ENCODE peak calls at places on chromosomes 7 and 10, in nine cellular contexts. A is glutamatergic neuron; K is OCI-LY7; F is left lung; Y is RWPE1; S is tibial nerve; Z is CD8-positive, alpha-beta T cell; W is Calu3; H is cardiac muscle cell. O is an unnamed sample.

GRCh38 chr7:13603661-13604060 is 385.8 kb downstream of the ETV1 start:
- DNase-seq in W (no peak), Z (no peak), H (no peak), S (no peak), F (no peak), A (no peak), K (no peak), Y (peak), O (no peak)

GRCh38 chr10:29141761-29142160 is 147.1 kb upstream of the LYZL1 start:
- DNase-seq in F (no peak), Y (no peak), S (no peak), A (no peak), W (peak), Z (no peak), K (no peak), H (peak), O (no peak)

GRCh38 chr10:103990170-103990930 is 23.4 kb downstream of the SLK start:
- DNase-seq in F (no peak), Y (no peak), W (no peak), A (no peak), K (no peak), H (no peak), Z (no peak), S (no peak), O (no peak)

GRCh38 chr10:13337827-13338196 is 10.3 kb downstream of the SEPHS1 start:
- DNase-seq in W (no peak), K (no peak), Z (no peak), Y (no peak), H (no peak), F (no peak), S (no peak), A (no peak), O (no peak)

GRCh38 chr10:71835671-71836593 is 15.1 kb downstream of the PSAP start:
- DNase-seq in W (no peak), H (peak), Z (no peak), S (peak), Y (no peak), K (peak), A (peak), F (no peak), O (no peak)

GRCh38 chr7:30549933-30550493 is 44.7 kb upstream of the GARS1 start:
- DNase-seq in H (no peak), K (no peak), Z (no peak), F (no peak), W (peak), S (no peak), A (peak), Y (no peak), O (no peak)

GRCh38 chr10:79346388-79347225 is 662 bp upstream of the PPIF start:
- DNase-seq in K (peak), H (no peak), Y (no peak), F (no peak), S (no peak), Z (no peak), A (no peak), W (no peak), O (no peak)

GRCh38 chr7:139851770-139852481 is 22.9 kb downstream of the TBXAS1 start:
- DNase-seq in F (no peak), A (no peak), Z (no peak), K (no peak), Y (no peak), W (no peak), H (no peak), S (no peak), O (no peak)

GRCh38 chr7:66152538-66153191 is 38.0 kb downstream of the CRCP start:
- DNase-seq in Z (no peak), Y (no peak), S (no peak), H (peak), K (no peak), A (no peak), W (no peak), F (no peak), O (no peak)

GRCh38 chr10:86218842-86219241 is 147.8 kb downstream of the GRID1 start:
- DNase-seq in A (no peak), Z (no peak), S (no peak), F (no peak), Y (no peak), H (no peak), W (no peak), K (no peak), O (no peak)

GRCh38 chr7:18087687-18088078 is 60.0 kb upstream of the PRPS1L1 start:
- DNase-seq in F (peak), A (peak), Y (no peak), K (no peak), S (no peak), W (peak), Z (no peak), H (no peak), O (no peak)

GRCh38 chr7:73369009-73369408 is 41.0 kb downstream of the FKBP6 start:
- DNase-seq in Z (no peak), W (no peak), F (no peak), K (no peak), S (no peak), A (no peak), H (no peak), Y (no peak), O (no peak)

GRCh38 chr7:142808802-142809583 is 38.2 kb downstream of the PRSS2 start:
- DNase-seq in F (no peak), W (peak), K (peak), H (no peak), Y (no peak), A (no peak), S (no peak), Z (peak), O (peak)

DNA sequence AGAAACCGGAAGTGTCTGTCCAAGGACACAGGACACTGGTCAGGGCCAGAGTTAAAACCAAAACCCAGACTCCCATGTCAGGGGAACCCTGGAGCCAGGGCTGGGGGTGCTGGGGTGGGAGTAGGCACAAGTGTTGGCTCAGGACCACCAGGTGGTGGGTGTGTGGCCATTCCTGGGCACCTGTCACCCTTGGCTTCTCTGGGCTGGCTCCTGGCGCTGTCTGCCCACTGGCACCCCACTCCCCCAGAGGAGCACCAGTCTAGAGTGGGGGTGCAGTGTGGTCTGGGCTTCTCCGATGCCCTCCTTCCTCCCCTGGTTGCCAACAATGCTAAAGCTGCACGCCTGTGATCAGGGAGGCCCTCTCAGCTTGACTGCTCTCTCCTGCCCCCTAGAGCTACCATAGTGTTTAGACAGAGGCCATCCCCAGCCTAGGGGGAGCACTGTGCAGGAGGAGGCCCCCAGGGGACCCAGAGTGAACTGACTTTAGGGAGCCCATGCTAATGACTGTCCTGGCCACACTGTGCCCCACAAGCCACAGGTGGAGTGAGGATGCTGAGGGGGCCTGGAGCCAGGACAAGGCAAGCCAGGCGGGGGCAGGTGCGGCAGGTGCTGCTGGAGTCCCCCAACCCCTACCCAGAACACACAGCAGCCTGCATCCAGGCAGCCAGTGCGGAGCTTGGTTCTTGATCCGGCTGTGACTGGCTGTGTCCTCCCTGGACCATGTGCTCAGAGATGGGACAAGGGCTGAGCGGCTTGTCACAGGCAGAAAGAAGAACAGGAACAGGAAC is 11.0 kb downstream of the RASGEF1A start:
- DNase-seq in A (peak), Z (peak), Y (no peak), F (peak), H (peak), S (no peak), K (peak), W (peak), O (peak)
- TF ChIP-seq CTCF in A (peak), Z (peak), Y (peak), F (peak), H (peak), S (peak), K (peak), W (peak), O (peak)

GRCh38 chr7:90804370-90804769 is 208.2 kb downstream of the CDK14 start:
- DNase-seq in S (no peak), Z (no peak), Y (no peak), A (no peak), K (no peak), H (peak), W (no peak), F (no peak), O (no peak)
- TF ChIP-seq CTCF in S (no peak), Z (no peak), Y (no peak), A (no peak), K (no peak), H (no peak), W (no peak), F (no peak), O (no peak)

DNA sequence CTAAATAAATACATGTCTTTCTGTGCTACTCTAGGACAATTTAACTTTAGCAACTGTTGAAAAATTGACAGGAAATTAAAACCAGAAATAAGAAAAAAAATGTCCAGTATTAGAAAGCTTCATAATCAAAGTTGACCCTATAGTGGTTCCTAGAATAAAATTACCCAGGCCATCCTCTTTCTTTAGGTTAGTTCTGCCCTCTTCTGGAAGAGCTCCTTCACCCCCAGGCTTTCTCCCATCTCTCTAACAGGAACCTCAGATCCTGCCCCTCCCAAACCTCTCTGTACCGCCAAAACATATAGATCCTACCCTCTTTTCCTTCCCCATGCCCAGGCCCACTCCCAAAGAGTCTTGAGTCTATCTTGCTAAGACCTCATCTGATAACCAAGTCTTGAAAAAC is 159.4 kb upstream of the CDK1 start:
- DNase-seq in S (no peak), A (no peak), Z (no peak), F (no peak), Y (no peak), H (no peak), W (no peak), K (no peak), O (no peak)
- TF ChIP-seq CTCF in S (no peak), A (no peak), Z (no peak), F (no peak), Y (no peak), H (no peak), W (no peak), K (no peak), O (no peak)

DNA sequence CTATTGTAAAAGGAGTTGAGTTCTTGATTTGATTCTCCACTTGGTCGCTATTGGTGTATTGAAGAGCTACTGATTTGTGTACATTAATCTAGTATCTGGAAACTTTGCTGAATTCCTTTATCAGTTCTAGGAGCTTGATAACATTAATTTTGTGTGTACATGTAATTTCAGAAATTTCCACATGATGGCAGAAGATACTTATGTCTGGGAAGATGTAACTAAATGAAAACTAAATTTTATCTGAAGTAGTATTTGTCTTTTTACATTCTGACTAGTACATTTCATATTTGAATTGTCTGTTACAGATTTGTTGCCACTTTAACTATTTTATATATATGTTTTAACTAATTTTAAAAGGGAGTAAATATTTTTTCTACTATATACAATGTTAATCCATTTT is 27.6 kb downstream of the SDHAF3 start:
- DNase-seq in K (peak), A (no peak), Z (no peak), Y (peak), W (no peak), F (no peak), S (no peak), H (peak), O (no peak)
- TF ChIP-seq CTCF in K (peak), A (peak), Z (peak), Y (peak), W (no peak), F (peak), S (peak), H (peak), O (no peak)

O was measured in natural killer cell.